ENCODE peak calls at places on chromosomes 5 and 9, in four cellular contexts. N is GOT3, C is mucosa of descending colon, M is HepG2. I is an unnamed sample.
A peak's percentile ranks its signal among the peaks of the same experiment; 100 is the strongest.

GRCh38 chr9:114006155-114006550 is 71.9 kb downstream of the AMBP start:
- DNase-seq in N (no peak), C (no peak), M (no peak), I (no peak)

GRCh38 chr9:105286098-105286497 is 41.6 kb downstream of the SLC44A1 start:
- DNase-seq in N (no peak), C (no peak), M (no peak), I (no peak)

GRCh38 chr5:80288177-80288576 is 31.6 kb upstream of the SPZ1 start:
- DNase-seq in N (no peak), C (no peak), M (no peak), I (no peak)

GRCh38 chr9:69097923-69098593 is 62.5 kb downstream of the FXN start:
- DNase-seq in N (no peak), C (no peak), M (no peak), I (no peak)

GRCh38 chr9:31542384-31543055 is 841.9 kb upstream of the ACO1 start:
- DNase-seq in N (no peak), C (peak; percentile 13), M (peak; percentile 12), I (peak; percentile 67)

GRCh38 chr5:13278148-13278547 is 666.3 kb downstream of the DNAH5 start:
- DNase-seq in N (no peak), C (no peak), M (no peak), I (no peak)

GRCh38 chr9:78443946-78444345 is 147.0 kb downstream of the PSAT1 start:
- DNase-seq in N (no peak), C (no peak), M (no peak), I (no peak)

GRCh38 chr9:4421847-4422246 is 68.4 kb upstream of the SLC1A1 start:
- DNase-seq in N (no peak), C (no peak), M (no peak), I (no peak)

GRCh38 chr9:726005-726404 is 115.5 kb upstream of the DMRT1 start:
- DNase-seq in N (no peak), C (no peak), M (no peak), I (no peak)

GRCh38 chr9:91611582-91611981 is 187.9 kb upstream of the NFIL3 start:
- DNase-seq in N (no peak), C (no peak), M (no peak), I (peak; percentile 14)

GRCh38 chr5:52956014-52956413 is 33.1 kb upstream of the ITGA2 start:
- DNase-seq in N (no peak), C (no peak), M (peak; percentile 38), I (no peak)

GRCh38 chr9:126665696-126666035 is 51.9 kb downstream of the LMX1B start:
- DNase-seq in N (no peak), C (no peak), M (no peak), I (no peak)

GRCh38 chr5:145260670-145261069 is 574.5 kb downstream of the PRELID2 start:
- DNase-seq in N (no peak), C (no peak), M (no peak), I (no peak)

GRCh38 chr9:135592625-135593024 is 31.1 kb downstream of the PAEP start:
- DNase-seq in N (no peak), C (no peak), M (no peak), I (no peak)

GRCh38 chr5:128225245-128226030 is 141.9 kb downstream of the SLC12A2 start:
- DNase-seq in N (no peak), C (no peak), M (no peak), I (no peak)

GRCh38 chr9:76453785-76454184 is 5.2 kb upstream of the GCNT1 start:
- DNase-seq in N (no peak), C (no peak), M (no peak), I (no peak)

GRCh38 chr5:1168751-1169607 is 32.4 kb upstream of the SLC6A19 start:
- DNase-seq in N (no peak), C (no peak), M (no peak), I (no peak)

GRCh38 chr9:13992136-13992798 is 321.7 kb downstream of the NFIB start:
- DNase-seq in N (no peak), C (no peak), M (no peak), I (no peak)

GRCh38 chr5:65061974-65062353 is 293.2 kb downstream of the CWC27 start:
- DNase-seq in N (no peak), C (no peak), M (no peak), I (no peak)

GRCh38 chr5:31581498-31582099 is 49.5 kb downstream of the C5orf22 start:
- DNase-seq in N (no peak), C (peak; percentile 2), M (peak; percentile 10), I (peak; percentile 51)

GRCh38 chr5:160751297-160751696 is 100.7 kb downstream of the ATP10B start:
- DNase-seq in N (no peak), C (no peak), M (no peak), I (no peak)

GRCh38 chr5:140258016-140258415 is 44.9 kb downstream of the PFDN1 start:
- DNase-seq in N (no peak), C (no peak), M (no peak), I (no peak)

GRCh38 chr9:79489241-79490000 is 82.3 kb upstream of the TLE4 start:
- DNase-seq in N (no peak), C (peak; percentile 18), M (peak; percentile 62), I (peak; percentile 33)

GRCh38 chr5:31854181-31854624 is 215.3 kb downstream of the PDZD2 start:
- DNase-seq in N (no peak), C (peak; percentile 11), M (no peak), I (peak; percentile 31)

GRCh38 chr5:126745259-126745992 is 31.5 kb upstream of the LMNB1 start:
- DNase-seq in N (no peak), C (no peak), M (no peak), I (no peak)

GRCh38 chr9:129884220-129885017 is 49.2 kb downstream of the USP20 start:
- DNase-seq in N (no peak), C (peak; percentile 96), M (peak; percentile 66), I (peak; percentile 95)

GRCh38 chr9:13427587-13427986 is 148.1 kb upstream of the MPDZ start:
- DNase-seq in N (no peak), C (peak; percentile 42), M (peak; percentile 14), I (peak; percentile 70)

GRCh38 chr5:1320436-1321344 is 24.2 kb downstream of the CLPTM1L start:
- DNase-seq in N (no peak), C (no peak), M (no peak), I (no peak)

GRCh38 chr5:149125386-149125891 is 15.9 kb upstream of the ABLIM3 start:
- DNase-seq in N (no peak), C (no peak), M (peak; percentile 36), I (peak; percentile 69)

GRCh38 chr9:117783828-117784227 is 79.6 kb downstream of the TLR4 start:
- DNase-seq in N (no peak), C (peak; percentile 35), M (no peak), I (no peak)

GRCh38 chr9:87973791-87974292 is 491 bp downstream of the CDK20 start:
- DNase-seq in N (no peak), C (no peak), M (no peak), I (peak; percentile 22)

GRCh38 chr5:65151632-65152031 is 330.1 kb downstream of the ADAMTS6 start:
- DNase-seq in N (no peak), C (peak; percentile 9), M (peak; percentile 80), I (peak; percentile 54)

GRCh38 chr5:132473608-132474007 is 17.0 kb downstream of the IRF1 start:
- DNase-seq in N (no peak), C (no peak), M (no peak), I (no peak)

GRCh38 chr5:57229315-57229714 is 55.5 kb downstream of the GPBP1 start:
- DNase-seq in N (no peak), C (no peak), M (no peak), I (no peak)

GRCh38 chr9:98805506-98806272 is 1.8 kb upstream of the GALNT12 start:
- DNase-seq in N (no peak), C (peak; percentile 22), M (no peak), I (peak; percentile 74)

GRCh38 chr5:10590226-10591047 is 26.6 kb downstream of the ANKRD33B start:
- DNase-seq in N (no peak), C (no peak), M (no peak), I (no peak)

GRCh38 chr9:3893519-3893918 is 367.7 kb upstream of the RFX3 start:
- DNase-seq in N (no peak), C (peak; percentile 22), M (no peak), I (peak; percentile 17)

GRCh38 chr5:94690778-94691177 is 72.3 kb downstream of the SLF1 start:
- DNase-seq in N (no peak), C (no peak), M (no peak), I (no peak)

GRCh38 chr5:177565046-177565445 is 10.7 kb upstream of the FAM193B start:
- DNase-seq in N (no peak), C (no peak), M (no peak), I (no peak)

I was measured in hepatocyte.